ENCODE peak calls at places on chromosomes 3 and 15, in nine cellular contexts. Y, G, A, P, F, E, X, T and C are unnamed samples.

GRCh38 chr15:29822685-29823459 is 604 bp upstream of the TJP1 start:
- ATAC-seq in Y (no peak), G (peak; percentile 52), A (peak; percentile 71), P (peak; percentile 56), F (no peak), E (peak; percentile 17), X (no peak), T (peak; percentile 51), C (no peak)

GRCh38 chr3:116413319-116413718 is 32.0 kb downstream of the LSAMP start:
- ATAC-seq in Y (no peak), G (no peak), A (no peak), P (peak; percentile 57), F (no peak), E (no peak), X (no peak), T (no peak), C (no peak)

GRCh38 chr3:100111728-100112127 is 2.6 kb downstream of the FILIP1L start:
- ATAC-seq in Y (no peak), G (no peak), A (no peak), P (no peak), F (no peak), E (no peak), X (no peak), T (no peak), C (no peak)

GRCh38 chr3:62724503-62724902 is 150.7 kb downstream of the CADPS start:
- ATAC-seq in Y (no peak), G (no peak), A (no peak), P (no peak), F (no peak), E (no peak), X (no peak), T (no peak), C (no peak)

GRCh38 chr3:48402281-48402732 is 27.6 kb downstream of the PLXNB1 start:
- ATAC-seq in Y (no peak), G (peak; percentile 18), A (peak; percentile 86), P (peak; percentile 71), F (no peak), E (peak; percentile 67), X (no peak), T (peak; percentile 50), C (no peak)

GRCh38 chr15:41851167-41851523 is 12.5 kb downstream of the PLA2G4B start:
- ATAC-seq in Y (no peak), G (peak; percentile 36), A (no peak), P (no peak), F (no peak), E (no peak), X (no peak), T (no peak), C (no peak)

GRCh38 chr3:11653298-11654055 is 9.8 kb upstream of the VGLL4 start:
- ATAC-seq in Y (no peak), G (peak; percentile 67), A (no peak), P (no peak), F (no peak), E (no peak), X (no peak), T (no peak), C (no peak)

GRCh38 chr3:5013021-5013906 is 34.0 kb downstream of the BHLHE40 start:
- ATAC-seq in Y (no peak), G (no peak), A (peak; percentile 32), P (peak; percentile 20), F (no peak), E (peak; percentile 91), X (peak; percentile 17), T (peak; percentile 81), C (no peak)

GRCh38 chr3:40754966-40755365 is 230.2 kb downstream of the ZNF621 start:
- ATAC-seq in Y (no peak), G (no peak), A (no peak), P (no peak), F (no peak), E (no peak), X (no peak), T (no peak), C (peak; percentile 83)

GRCh38 chr15:101191242-101191641 is 60.6 kb downstream of the CHSY1 start:
- ATAC-seq in Y (no peak), G (no peak), A (no peak), P (no peak), F (no peak), E (no peak), X (no peak), T (no peak), C (peak; percentile 68)

GRCh38 chr15:67004142-67004541 is 61.3 kb upstream of the SMAD3 start:
- ATAC-seq in Y (no peak), G (no peak), A (no peak), P (no peak), F (no peak), E (no peak), X (no peak), T (no peak), C (no peak)

GRCh38 chr15:80823120-80823519 is 44.0 kb downstream of the CEMIP start:
- ATAC-seq in Y (no peak), G (no peak), A (no peak), P (no peak), F (no peak), E (no peak), X (no peak), T (no peak), C (no peak)

GRCh38 chr3:191065183-191065805 is 133.7 kb upstream of the OSTN start:
- ATAC-seq in Y (no peak), G (no peak), A (no peak), P (no peak), F (no peak), E (peak; percentile 63), X (no peak), T (peak; percentile 81), C (no peak)

GRCh38 chr3:148790841-148791240 is 36.8 kb upstream of the CPB1 start:
- ATAC-seq in Y (no peak), G (peak; percentile 62), A (peak; percentile 40), P (no peak), F (no peak), E (no peak), X (no peak), T (peak; percentile 86), C (no peak)

GRCh38 chr15:36591534-36592411 is 12.3 kb downstream of the CDIN1 start:
- ATAC-seq in Y (no peak), G (no peak), A (no peak), P (peak; percentile 75), F (no peak), E (peak; percentile 84), X (no peak), T (no peak), C (no peak)

GRCh38 chr15:78201281-78202190 is 32.8 kb downstream of the ACSBG1 start:
- ATAC-seq in Y (no peak), G (no peak), A (no peak), P (no peak), F (no peak), E (no peak), X (no peak), T (no peak), C (no peak)

GRCh38 chr3:46298871-46299607 is 54.9 kb upstream of the CCR2 start:
- ATAC-seq in Y (peak; percentile 26), G (no peak), A (no peak), P (no peak), F (peak; percentile 31), E (no peak), X (peak; percentile 84), T (no peak), C (peak; percentile 90)

GRCh38 chr3:56980798-56981390 is 79.6 kb upstream of the SPATA12 start:
- ATAC-seq in Y (peak; percentile 23), G (peak; percentile 63), A (peak; percentile 95), P (peak; percentile 87), F (no peak), E (peak; percentile 98), X (peak; percentile 96), T (peak; percentile 78), C (peak; percentile 96)

GRCh38 chr3:67349551-67350174 is 304.7 kb downstream of the SUCLG2 start:
- ATAC-seq in Y (no peak), G (no peak), A (no peak), P (no peak), F (no peak), E (peak; percentile 56), X (peak; percentile 95), T (no peak), C (peak; percentile 94)

GRCh38 chr15:23497710-23498111 is 50.7 kb upstream of the GOLGA6L2 start:
- ATAC-seq in Y (no peak), G (peak; percentile 46), A (no peak), P (peak; percentile 49), F (no peak), E (peak; percentile 46), X (no peak), T (no peak), C (no peak)

GRCh38 chr3:170257145-170257544 is 34.9 kb downstream of the PRKCI start:
- ATAC-seq in Y (no peak), G (no peak), A (no peak), P (no peak), F (no peak), E (no peak), X (peak; percentile 76), T (no peak), C (peak; percentile 75)

GRCh38 chr3:49727154-49727923 is 3.6 kb upstream of the GMPPB start:
- ATAC-seq in Y (no peak), G (no peak), A (no peak), P (no peak), F (no peak), E (no peak), X (no peak), T (no peak), C (no peak)

GRCh38 chr3:186915808-186916796 is 14.2 kb upstream of the ST6GAL1 start:
- ATAC-seq in Y (peak; percentile 48), G (no peak), A (no peak), P (no peak), F (peak; percentile 32), E (peak; percentile 88), X (peak; percentile 72), T (no peak), C (no peak)

GRCh38 chr3:58200121-58200709 is 10.6 kb downstream of the DNASE1L3 start:
- ATAC-seq in Y (no peak), G (no peak), A (no peak), P (no peak), F (no peak), E (no peak), X (no peak), T (no peak), C (no peak)

GRCh38 chr3:90091557-90091956 is 984.1 kb downstream of the EPHA3 start:
- ATAC-seq in Y (no peak), G (peak; percentile 67), A (peak; percentile 62), P (peak; percentile 90), F (no peak), E (peak; percentile 79), X (no peak), T (peak; percentile 69), C (no peak)

GRCh38 chr3:49509028-49509561 is 39.0 kb downstream of the DAG1 start:
- ATAC-seq in Y (no peak), G (peak; percentile 6), A (no peak), P (no peak), F (no peak), E (no peak), X (no peak), T (no peak), C (no peak)

GRCh38 chr3:15260531-15260930 is 54.5 kb downstream of the CAPN7 start:
- ATAC-seq in Y (no peak), G (no peak), A (no peak), P (no peak), F (no peak), E (no peak), X (no peak), T (no peak), C (no peak)

GRCh38 chr3:23992051-23992628 is 47.1 kb downstream of the NR1D2 start:
- ATAC-seq in Y (no peak), G (peak; percentile 26), A (peak; percentile 38), P (peak; percentile 64), F (no peak), E (peak; percentile 82), X (peak; percentile 47), T (no peak), C (no peak)

GRCh38 chr15:69697913-69698312 is 245.3 kb downstream of the RPLP1 start:
- ATAC-seq in Y (no peak), G (no peak), A (no peak), P (no peak), F (no peak), E (no peak), X (no peak), T (no peak), C (no peak)

GRCh38 chr3:164451083-164451910 is 627.0 kb downstream of the SI start:
- ATAC-seq in Y (no peak), G (peak; percentile 32), A (peak; percentile 86), P (no peak), F (no peak), E (no peak), X (no peak), T (peak; percentile 76), C (no peak)

GRCh38 chr3:156816794-156817741 is 9.1 kb upstream of the LEKR1 start:
- ATAC-seq in Y (peak; percentile 80), G (peak; percentile 91), A (peak; percentile 97), P (peak; percentile 89), F (peak; percentile 78), E (peak; percentile 45), X (peak; percentile 77), T (peak; percentile 96), C (peak; percentile 73)